ENCODE peak calls at places on chromosomes 2 and 18, in four cellular contexts. X is heart left ventricle, W is upper lobe of left lung, G is vagina. U is an unnamed sample.

GRCh38 chr18:10312316-10313015 is 142.0 kb upstream of the APCDD1 start:
- DNase-seq in W (no peak), G (peak; percentile 54), X (no peak), U (no peak)

GRCh38 chr2:118185210-118186109 is 97.2 kb downstream of the INSIG2 start:
- DNase-seq in G (no peak), X (peak; percentile 61), W (peak; percentile 92), U (no peak)

GRCh38 chr2:66508358-66509071 is 73.6 kb downstream of the MEIS1 start:
- DNase-seq in X (no peak), W (peak; percentile 47), G (no peak), U (no peak)

GRCh38 chr2:238143239-238143951 is 4.9 kb downstream of the KLHL30 start:
- DNase-seq in X (peak; percentile 64), W (peak; percentile 70), G (no peak), U (no peak)

GRCh38 chr2:210318891-210319290 is 3.9 kb upstream of the MYL1 start:
- DNase-seq in G (no peak), W (no peak), X (no peak), U (no peak)

GRCh38 chr2:75592028-75592427 is 31.3 kb upstream of the EVA1A start:
- DNase-seq in G (no peak), W (no peak), X (no peak), U (no peak)

GRCh38 chr2:203744091-203744490 is 37.7 kb downstream of the CD28 start:
- DNase-seq in X (no peak), W (no peak), G (no peak), U (no peak)

GRCh38 chr2:106523980-106524665 is 37.0 kb downstream of the CD8B2 start:
- DNase-seq in X (no peak), G (no peak), W (no peak), U (no peak)

GRCh38 chr18:56038258-56039030 is 450.5 kb upstream of the TCF4 start:
- DNase-seq in X (no peak), W (no peak), G (no peak), U (no peak)

GRCh38 chr2:234005126-234005525 is 45.4 kb upstream of the SPP2 start:
- DNase-seq in W (no peak), G (no peak), X (no peak), U (no peak)

GRCh38 chr2:37634914-37635358 is 36.5 kb downstream of the CDC42EP3 start:
- DNase-seq in W (no peak), G (no peak), X (no peak), U (no peak)

GRCh38 chr2:172588931-172589330 is 33.0 kb downstream of the PDK1 start:
- DNase-seq in W (no peak), G (no peak), X (no peak), U (no peak)

GRCh38 chr2:13252615-13253014 is 535.9 kb downstream of the TRIB2 start:
- DNase-seq in G (no peak), W (no peak), X (no peak), U (no peak)

GRCh38 chr2:111121028-111121872 is 536 bp downstream of the BCL2L11 start:
- DNase-seq in G (no peak), X (peak; percentile 62), W (peak; percentile 92), U (peak; percentile 77)

GRCh38 chr18:4524096-4524495 is 69.0 kb upstream of the DLGAP1 start:
- DNase-seq in W (no peak), G (no peak), X (no peak), U (no peak)

GRCh38 chr2:138187221-138187620 is 222.9 kb downstream of the HNMT start:
- DNase-seq in G (no peak), X (no peak), W (no peak), U (no peak)

GRCh38 chr2:37809525-37809924 is 115.6 kb upstream of the RMDN2 start:
- DNase-seq in G (no peak), W (no peak), X (peak; percentile 36), U (no peak)

GRCh38 chr2:207505180-207505579 is 24.6 kb upstream of the CREB1 start:
- DNase-seq in W (no peak), X (no peak), G (no peak), U (no peak)

GRCh38 chr18:12742453-12742852 is 39.6 kb downstream of the PSMG2 start:
- DNase-seq in X (no peak), G (no peak), W (no peak), U (no peak)

GRCh38 chr18:24669502-24669901 is 209.1 kb downstream of the HRH4 start:
- DNase-seq in W (peak; percentile 4), G (no peak), X (no peak), U (no peak)

GRCh38 chr2:237199082-237199481 is 113.4 kb downstream of the COPS8 start:
- DNase-seq in W (no peak), X (no peak), G (no peak), U (no peak)

GRCh38 chr2:164028764-164029534 is 293.1 kb upstream of the FIGN start:
- DNase-seq in X (no peak), W (no peak), G (no peak), U (no peak)

GRCh38 chr2:232478571-232479340 is 8.9 kb downstream of the ECEL1 start:
- DNase-seq in G (no peak), W (no peak), X (peak; percentile 10), U (no peak)

GRCh38 chr2:230714122-230714453 is 1.4 kb downstream of the CAB39 start:
- DNase-seq in X (no peak), G (no peak), W (no peak), U (no peak)

GRCh38 chr2:195937173-195937572 is 131.5 kb downstream of the DNAH7 start:
- DNase-seq in G (no peak), X (no peak), W (no peak), U (no peak)

GRCh38 chr2:96873651-96874096 is 3.8 kb upstream of the SEMA4C start:
- DNase-seq in X (peak; percentile 86), G (no peak), W (no peak), U (no peak)

GRCh38 chr2:67641709-67642397 is 244.7 kb downstream of the ETAA1 start:
- DNase-seq in X (no peak), W (no peak), G (no peak), U (no peak)

GRCh38 chr2:37583867-37584266 is 87.6 kb downstream of the CDC42EP3 start:
- DNase-seq in W (no peak), X (no peak), G (no peak), U (no peak)

GRCh38 chr2:101775092-101775491 is 77.6 kb downstream of the MAP4K4 start:
- DNase-seq in X (no peak), W (no peak), G (no peak), U (no peak)

DNA sequence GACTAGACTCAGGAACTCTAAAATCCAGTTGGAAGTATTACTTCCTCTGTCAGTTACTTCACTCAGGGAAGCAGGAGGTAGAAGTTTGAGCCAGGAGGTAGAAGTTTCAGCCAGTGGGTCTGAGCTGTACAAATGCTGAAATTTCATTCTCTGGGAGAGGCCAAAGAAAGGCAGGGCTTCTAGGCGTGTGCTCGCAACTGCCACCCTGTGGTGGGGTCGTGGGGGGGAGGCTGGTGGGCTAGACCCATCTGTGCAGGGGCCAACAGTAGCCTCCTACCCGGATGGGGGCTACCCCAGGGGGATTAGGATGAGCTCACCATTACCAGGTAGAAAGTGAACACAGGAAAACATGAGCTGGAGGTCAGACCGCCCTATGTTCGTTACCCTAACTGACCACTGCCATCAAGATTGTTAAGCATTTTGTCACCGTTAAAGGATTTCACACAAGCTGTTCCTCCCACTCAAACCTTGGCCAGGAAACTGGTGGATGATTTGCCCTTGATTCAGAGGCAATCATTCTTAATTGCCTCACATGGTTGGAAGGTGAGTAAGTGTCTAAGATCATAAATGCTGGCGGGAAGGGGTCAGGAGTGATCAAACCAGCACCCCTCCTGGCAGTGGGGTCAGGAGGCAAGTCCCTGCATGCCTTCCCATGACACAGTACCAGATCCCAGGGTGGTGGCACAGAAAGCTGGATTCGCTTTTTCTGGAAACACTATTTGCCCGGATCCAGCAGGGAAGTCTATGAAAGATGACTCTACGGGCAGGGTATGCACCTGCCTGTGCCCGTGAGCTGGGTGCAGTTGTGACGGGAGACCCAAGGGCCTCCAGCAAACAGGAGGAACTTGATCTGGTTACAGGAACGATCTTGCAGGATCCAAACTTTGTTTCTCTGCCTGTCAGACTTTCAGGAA is 5.2 kb upstream of the FHL2 start:
- DNase-seq in W (no peak), G (no peak), X (peak; percentile 33), U (no peak)
- TF ChIP-seq CTCF in W (no peak), G (no peak), X (peak; percentile 9), U (no peak)

GRCh38 chr2:15614545-15615309 is 23.1 kb downstream of the DDX1 start:
- DNase-seq in X (no peak), G (no peak), W (no peak), U (no peak)
- TF ChIP-seq CTCF in X (no peak), G (no peak), W (no peak), U (no peak)

GRCh38 chr2:22213237-22213636 is 1089.5 kb downstream of the TDRD15 start:
- DNase-seq in G (no peak), W (no peak), X (no peak), U (no peak)

GRCh38 chr2:22221006-22221405 is 1097.2 kb downstream of the TDRD15 start:
- DNase-seq in G (no peak), X (no peak), W (no peak), U (no peak)

GRCh38 chr2:22209545-22209944 is 1085.8 kb downstream of the TDRD15 start:
- DNase-seq in W (no peak), X (no peak), G (no peak), U (no peak)

DNA sequence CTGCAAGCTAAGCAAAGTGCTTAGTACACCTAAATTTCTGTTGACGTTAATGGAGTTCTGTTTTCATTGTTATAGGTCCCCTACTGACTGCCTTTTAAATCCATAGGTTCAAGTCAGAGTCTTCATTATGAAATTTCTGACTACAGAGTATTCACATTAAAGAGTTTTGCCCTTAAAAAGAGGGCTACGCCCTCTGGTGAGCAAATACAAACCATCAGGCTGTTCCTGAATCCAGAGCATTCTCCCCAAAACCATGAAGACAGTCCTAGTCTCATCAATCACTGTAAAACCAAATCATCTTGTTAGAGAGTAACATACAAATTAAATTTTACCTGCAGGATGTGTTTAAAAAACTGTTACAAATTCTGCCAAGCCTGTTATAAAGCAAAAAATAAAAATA is 1091.7 kb downstream of the TDRD15 start:
- DNase-seq in W (no peak), G (no peak), X (no peak), U (no peak)
- TF ChIP-seq CTCF in W (no peak), G (no peak), X (no peak), U (no peak)

GRCh38 chr2:120858764-120859525 is 123.3 kb downstream of the GLI2 start:
- DNase-seq in G (no peak), X (no peak), W (no peak), U (no peak)
- TF ChIP-seq CTCF in G (no peak), X (no peak), W (no peak), U (no peak)

GRCh38 chr18:79026491-79026890 is 42.7 kb upstream of the ATP9B start:
- DNase-seq in X (no peak), G (no peak), W (no peak), U (no peak)
- TF ChIP-seq CTCF in X (no peak), G (no peak), W (no peak), U (peak; percentile 57)

DNA sequence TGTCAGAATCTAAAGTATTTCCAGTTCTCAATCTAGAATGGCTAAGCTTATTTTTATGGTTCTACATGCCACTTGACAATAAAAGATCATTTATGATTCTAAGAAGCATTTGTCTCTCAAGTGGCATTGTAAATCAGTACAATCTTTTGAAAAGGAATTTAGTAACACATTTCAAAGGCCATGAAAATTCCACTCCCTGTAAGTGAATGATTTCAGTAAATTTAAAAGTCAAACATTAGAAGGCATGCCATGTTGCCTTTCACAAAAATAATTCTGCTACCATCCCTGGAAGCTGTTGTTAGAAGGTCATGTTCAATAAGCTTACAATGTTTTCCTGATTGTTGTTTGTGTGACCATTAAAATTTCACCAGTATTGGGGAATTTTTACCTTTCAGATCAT is 142.9 kb downstream of the RPIA start:
- DNase-seq in X (no peak), W (no peak), G (no peak), U (no peak)
- TF ChIP-seq CTCF in X (no peak), W (no peak), G (no peak), U (no peak)

GRCh38 chr2:69992310-69993047 is 31.0 kb upstream of the ASPRV1 start:
- DNase-seq in G (no peak), X (no peak), W (no peak), U (no peak)
- TF ChIP-seq CTCF in G (no peak), X (no peak), W (no peak), U (no peak)